ENCODE peak calls at places on chromosome 5, in seven cellular contexts. I, X, Z, T, N, S and C are unnamed samples.
A peak's percentile ranks its signal among the peaks of the same experiment; 100 is the strongest.

GRCh38 chr5:73544429-73545402 is 20.7 kb downstream of the ANKRA2 start:
- DNase-seq in X (no peak), T (no peak), N (no peak), I (peak; percentile 67), Z (no peak), S (peak; percentile 93), C (no peak)

GRCh38 chr5:141782991-141783598 is 95.1 kb downstream of the PCDH1 start:
- DNase-seq in S (no peak), I (no peak), X (no peak), N (no peak), T (peak; percentile 58), Z (no peak), C (no peak)

GRCh38 chr5:1486271-1486670 is 37.5 kb downstream of the LPCAT1 start:
- DNase-seq in X (no peak), S (no peak), I (no peak), N (no peak), Z (no peak), T (no peak), C (no peak)

GRCh38 chr5:173530547-173530946 is 85.9 kb downstream of the BOD1 start:
- DNase-seq in X (peak; percentile 18), S (no peak), I (no peak), N (no peak), T (no peak), Z (no peak), C (no peak)

GRCh38 chr5:149474198-149474597 is 77.0 kb downstream of the CSNK1A1 start:
- DNase-seq in N (no peak), Z (no peak), T (no peak), S (peak; percentile 90), X (no peak), I (no peak), C (no peak)

GRCh38 chr5:90473321-90474234 is 993 bp downstream of the MBLAC2 start:
- DNase-seq in Z (peak; percentile 68), S (peak; percentile 38), I (peak; percentile 81), X (no peak), N (peak; percentile 61), T (peak; percentile 58), C (no peak)

GRCh38 chr5:126594077-126594476 is 942 bp downstream of the ALDH7A1 start:
- DNase-seq in I (no peak), Z (no peak), N (no peak), S (peak; percentile 9), X (no peak), T (peak; percentile 39), C (no peak)

GRCh38 chr5:91137647-91138046 is 245.5 kb downstream of the ARRDC3 start:
- DNase-seq in I (no peak), T (no peak), Z (no peak), S (no peak), X (no peak), N (no peak), C (no peak)

GRCh38 chr5:135615581-135616260 is 36.9 kb upstream of the CXCL14 start:
- DNase-seq in X (no peak), I (no peak), Z (no peak), T (no peak), N (peak; percentile 18), S (no peak), C (no peak)

GRCh38 chr5:79560774-79561524 is 47.0 kb upstream of the HOMER1 start:
- DNase-seq in S (no peak), X (no peak), N (no peak), I (no peak), T (peak; percentile 61), Z (no peak), C (no peak)

GRCh38 chr5:34804398-34804797 is 34.6 kb upstream of the TTC23L start:
- DNase-seq in I (no peak), N (no peak), T (no peak), X (no peak), S (no peak), Z (no peak), C (no peak)

GRCh38 chr5:120326651-120327050 is 137.4 kb upstream of the PRR16 start:
- DNase-seq in N (no peak), S (no peak), I (no peak), Z (no peak), X (no peak), T (no peak), C (peak; percentile 4)

DNA sequence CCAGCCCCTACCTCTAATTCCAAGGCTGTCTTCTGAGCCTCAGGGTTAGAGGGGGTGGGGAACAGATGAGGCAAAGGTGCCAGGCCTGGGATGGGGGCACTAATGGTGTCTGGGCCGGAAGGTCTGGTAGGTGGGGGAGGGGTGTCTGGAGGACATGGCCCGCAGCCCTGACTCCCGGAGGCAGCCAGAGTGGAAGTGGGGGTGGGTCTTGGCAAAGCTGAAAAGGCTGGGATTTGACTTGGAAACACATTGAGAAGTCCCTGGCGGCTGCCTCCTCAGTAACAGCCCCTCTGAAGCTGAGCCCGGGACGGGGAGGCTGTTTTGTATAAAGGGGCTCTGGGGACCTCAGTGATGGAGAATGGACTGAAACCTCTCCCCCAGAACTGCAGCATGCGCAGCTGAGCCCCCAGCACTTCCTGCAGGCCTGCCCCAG is 49.5 kb upstream of the SYNPO start:
- DNase-seq in S (no peak), Z (no peak), I (peak; percentile 60), T (peak; percentile 52), X (no peak), N (no peak), C (no peak)
- H3K27ac ChIP-seq in S (peak overlapping the region; percentile 79), Z (peak overlapping the region; percentile 41), I (peak overlapping the region; percentile 58), T (no peak overlapping the region), X (no peak overlapping the region), N (peak overlapping the region; percentile 75), C (no peak overlapping the region)

GRCh38 chr5:43137326-43137725 is 16.6 kb downstream of the ZNF131 start:
- DNase-seq in N (no peak), S (no peak), X (no peak), T (no peak), I (no peak), Z (no peak), C (no peak)
- H3K27ac ChIP-seq in N (no peak overlapping the region), S (no peak overlapping the region), X (no peak overlapping the region), T (no peak overlapping the region), I (no peak overlapping the region), Z (no peak overlapping the region), C (no peak overlapping the region)

DNA sequence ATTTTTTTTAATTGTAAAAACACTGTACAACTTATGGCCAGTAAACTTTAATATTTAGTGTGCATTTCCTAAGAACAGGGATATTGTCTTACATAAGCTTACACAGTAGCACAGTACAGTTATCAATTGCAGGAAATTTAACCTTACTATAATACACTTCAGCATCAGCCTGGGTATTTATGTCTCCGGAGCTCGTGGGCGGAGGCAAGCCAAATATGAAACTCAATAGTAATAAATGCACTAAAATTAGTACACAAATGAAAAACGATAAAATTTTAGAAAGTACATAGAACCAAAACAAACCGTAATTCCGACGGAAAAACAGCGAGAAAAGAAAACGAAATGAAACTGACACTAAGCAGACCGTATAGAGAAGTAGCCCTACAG is 91.2 kb downstream of the ANXA2R start:
- DNase-seq in T (no peak), X (no peak), N (no peak), I (no peak), S (no peak), Z (no peak), C (no peak)
- H3K27ac ChIP-seq in T (peak overlapping the region; percentile 93), X (peak overlapping the region; percentile 93), N (peak overlapping the region; percentile 89), I (peak overlapping the region; percentile 91), S (peak overlapping the region; percentile 0), Z (peak overlapping the region; percentile 81), C (peak overlapping the region; percentile 99)

GRCh38 chr5:39360483-39361071 is 3.7 kb downstream of the C9 start:
- DNase-seq in N (no peak), Z (no peak), X (no peak), S (no peak), I (no peak), T (peak; percentile 51), C (no peak)

GRCh38 chr5:39364367-39364766 is at the start of gene C9:
- DNase-seq in S (no peak), T (no peak), N (no peak), Z (no peak), X (no peak), I (no peak), C (no peak)

GRCh38 chr5:39362646-39363045 is 1.6 kb downstream of the C9 start:
- DNase-seq in N (no peak), X (no peak), T (no peak), Z (no peak), S (no peak), I (no peak), C (no peak)

GRCh38 chr5:39363217-39363616 is 1.1 kb downstream of the C9 start:
- DNase-seq in X (no peak), N (no peak), Z (no peak), S (no peak), T (no peak), I (no peak), C (no peak)

DNA sequence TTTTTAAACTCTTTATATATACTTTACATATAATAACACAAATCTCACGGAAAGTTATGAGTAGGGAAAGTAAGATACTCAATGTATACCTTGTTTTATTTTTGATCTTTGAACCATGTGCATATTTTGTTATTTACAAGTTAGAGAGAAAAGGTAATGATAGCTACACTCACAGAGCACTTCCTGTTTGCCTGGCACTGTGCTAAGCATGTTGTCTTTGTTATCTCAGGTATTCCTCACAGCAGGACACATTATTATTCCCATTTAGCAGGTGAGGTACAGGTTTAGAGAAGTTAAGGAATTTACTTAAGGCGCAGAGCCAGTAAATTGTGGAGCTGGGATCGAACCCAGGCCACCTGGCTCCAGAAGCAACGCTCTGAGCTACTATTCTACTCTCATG is 3.0 kb downstream of the C9 start:
- DNase-seq in N (no peak), S (no peak), T (no peak), Z (no peak), I (no peak), X (no peak), C (no peak)
- H3K27ac ChIP-seq in N (no peak overlapping the region), S (no peak overlapping the region), T (no peak overlapping the region), Z (no peak overlapping the region), I (no peak overlapping the region), X (no peak overlapping the region), C (no peak overlapping the region)

GRCh38 chr5:65624570-65625555 is at the start of the genes SHLD3 and TRAPPC13:
- DNase-seq in S (peak; percentile 90), Z (peak; percentile 86), X (peak; percentile 85), T (peak; percentile 84), N (peak; percentile 81), I (peak; percentile 83), C (peak; percentile 67)

GRCh38 chr5:65623482-65623881 is 651 bp downstream of the TRIM23 start:
- DNase-seq in I (no peak), X (no peak), Z (no peak), T (no peak), N (no peak), S (no peak), C (no peak)

GRCh38 chr5:65630981-65631380 is 6.2 kb downstream of the SHLD3 start:
- DNase-seq in S (peak; percentile 33), T (no peak), I (no peak), N (no peak), Z (no peak), X (no peak), C (no peak)

GRCh38 chr5:65624025-65624569 is at the start of gene TRIM23:
- DNase-seq in Z (peak; percentile 95), X (peak; percentile 83), T (peak; percentile 91), N (peak; percentile 90), S (peak; percentile 95), I (peak; percentile 95), C (peak; percentile 83)

DNA sequence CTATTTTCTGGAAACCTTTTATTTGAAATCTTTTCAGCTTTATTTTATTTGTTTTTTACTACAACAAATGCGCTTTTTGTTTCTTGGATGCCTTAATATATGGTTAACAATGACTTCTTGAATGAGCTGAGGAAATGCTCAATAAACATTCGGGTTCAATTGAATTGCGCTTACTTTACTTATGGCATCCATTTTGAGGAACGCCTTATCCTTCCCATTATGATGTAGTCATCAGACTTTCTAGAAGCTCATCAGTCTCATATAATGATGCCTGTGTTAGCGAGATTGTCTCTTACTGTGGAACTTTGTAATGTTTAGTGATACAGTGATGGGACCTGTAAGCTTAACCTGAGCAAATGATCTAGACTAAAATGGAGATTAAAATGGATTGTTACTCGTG is 916 bp downstream of the SHLD3 start:
- DNase-seq in S (no peak), I (no peak), Z (no peak), N (no peak), T (no peak), X (no peak), C (no peak)
- H3K27ac ChIP-seq in S (no peak overlapping the region), I (peak overlapping the region; percentile 83), Z (peak overlapping the region; percentile 88), N (no peak overlapping the region), T (no peak overlapping the region), X (no peak overlapping the region), C (no peak overlapping the region)